ENCODE peak calls at places on chromosomes 3 and 15, in ten cellular contexts. J is GM23338; G is stomach; Y is esophagus squamous epithelium; P is psoas muscle; B is A549; A is SJSA1; T is neural progenitor cell; L is CD8-positive, alpha-beta memory T cell; E is Peyer's patch. D is an unnamed sample.

GRCh38 chr3:70550723-70551319 is 238.4 kb upstream of the MDFIC2 start:
- DNase-seq in J (peak; percentile 71), G (peak; percentile 80), Y (no peak), P (peak; percentile 75), B (no peak), A (peak; percentile 27), T (peak; percentile 60), L (peak; percentile 52), E (peak; percentile 69), D (peak; percentile 73)

GRCh38 chr15:90529369-90530249 is at the start of gene CRTC3:
- DNase-seq in J (peak; percentile 48), G (peak; percentile 50), Y (no peak), P (peak; percentile 73), B (peak; percentile 74), A (peak; percentile 51), T (peak; percentile 76), L (peak; percentile 38), E (peak; percentile 77), D (peak; percentile 53)

GRCh38 chr15:55695432-55695831 is 47.5 kb downstream of the PRTG start:
- DNase-seq in J (peak; percentile 15), G (no peak), Y (no peak), P (no peak), B (no peak), A (no peak), T (peak; percentile 58), L (no peak), E (no peak), D (no peak)

GRCh38 chr3:100057716-100058575 is 56.4 kb downstream of the FILIP1L start:
- DNase-seq in J (no peak), G (no peak), Y (no peak), P (no peak), B (no peak), A (no peak), T (no peak), L (no peak), E (no peak), D (no peak)

GRCh38 chr3:85110393-85110792 is 151.6 kb downstream of the CADM2 start:
- DNase-seq in J (no peak), G (no peak), Y (no peak), P (no peak), B (no peak), A (no peak), T (no peak), L (no peak), E (no peak), D (no peak)

GRCh38 chr15:51089699-51090098 is 5.0 kb downstream of the TNFAIP8L3 start:
- DNase-seq in J (no peak), G (no peak), Y (no peak), P (no peak), B (no peak), A (no peak), T (no peak), L (no peak), E (no peak), D (no peak)

GRCh38 chr3:447671-448070 is 251.1 kb downstream of the CHL1 start:
- DNase-seq in J (no peak), G (no peak), Y (no peak), P (no peak), B (no peak), A (no peak), T (no peak), L (no peak), E (no peak), D (no peak)

GRCh38 chr3:111498022-111498421 is 44.0 kb upstream of the CD96 start:
- DNase-seq in J (no peak), G (no peak), Y (no peak), P (no peak), B (no peak), A (no peak), T (no peak), L (no peak), E (no peak), D (no peak)

GRCh38 chr3:118527527-118528044 is 507.1 kb downstream of the IGSF11 start:
- DNase-seq in J (no peak), G (no peak), Y (no peak), P (no peak), B (no peak), A (no peak), T (no peak), L (no peak), E (no peak), D (no peak)

GRCh38 chr3:2452249-2452648 is 353.6 kb downstream of the CNTN4 start:
- DNase-seq in J (no peak), G (no peak), Y (no peak), P (no peak), B (no peak), A (no peak), T (no peak), L (no peak), E (no peak), D (no peak)

GRCh38 chr15:69991493-69991892 is 106.2 kb downstream of the TLE3 start:
- DNase-seq in J (peak; percentile 24), G (no peak), Y (no peak), P (no peak), B (no peak), A (no peak), T (peak; percentile 65), L (no peak), E (no peak), D (no peak)

GRCh38 chr3:71862374-71863145 is 77.6 kb upstream of the PROK2 start:
- DNase-seq in J (no peak), G (no peak), Y (no peak), P (no peak), B (no peak), A (no peak), T (no peak), L (no peak), E (no peak), D (no peak)

GRCh38 chr3:37944243-37944955 is 46.2 kb upstream of the VILL start:
- DNase-seq in J (no peak), G (no peak), Y (no peak), P (no peak), B (no peak), A (peak; percentile 35), T (no peak), L (no peak), E (no peak), D (no peak)

GRCh38 chr15:39194431-39194830 is 386.4 kb upstream of the THBS1 start:
- DNase-seq in J (no peak), G (no peak), Y (no peak), P (no peak), B (no peak), A (no peak), T (no peak), L (no peak), E (no peak), D (no peak)

GRCh38 chr3:182234881-182235280 is 523.2 kb downstream of the SOX2 start:
- DNase-seq in J (no peak), G (no peak), Y (no peak), P (no peak), B (no peak), A (no peak), T (no peak), L (no peak), E (no peak), D (no peak)

GRCh38 chr15:85445361-85445760 is 65.0 kb downstream of the AKAP13 start:
- DNase-seq in J (no peak), G (no peak), Y (no peak), P (no peak), B (no peak), A (no peak), T (no peak), L (no peak), E (no peak), D (no peak)
- H3K4me1 ChIP-seq in J (peaks cover 28% of the 10 kb centered on the region), G (peaks cover 16% of the 10 kb centered on the region), Y (peaks cover 45% of the 10 kb centered on the region), P (peaks cover 20% of the 10 kb centered on the region), B (peaks cover 38% of the 10 kb centered on the region), A (peaks cover 14% of the 10 kb centered on the region), T (peaks cover 40% of the 10 kb centered on the region), L (peaks cover 26% of the 10 kb centered on the region), E (no peaks in the 10 kb centered on the region), D (peaks cover 27% of the 10 kb centered on the region)

GRCh38 chr3:45552031-45552772 is 42.3 kb upstream of the LIMD1 start:
- DNase-seq in J (no peak), G (no peak), Y (no peak), P (no peak), B (no peak), A (peak; percentile 40), T (no peak), L (no peak), E (no peak), D (no peak)

GRCh38 chr3:45552773-45553371 is 41.7 kb upstream of the LIMD1 start:
- DNase-seq in J (no peak), G (no peak), Y (no peak), P (no peak), B (no peak), A (no peak), T (no peak), L (no peak), E (no peak), D (no peak)

GRCh38 chr3:45553469-45553974 is 41.0 kb upstream of the LIMD1 start:
- DNase-seq in J (no peak), G (peak; percentile 49), Y (no peak), P (peak; percentile 87), B (no peak), A (no peak), T (no peak), L (no peak), E (no peak), D (no peak)

GRCh38 chr3:45549961-45550360 is 44.6 kb upstream of the LIMD1 start:
- DNase-seq in J (no peak), G (peak; percentile 14), Y (no peak), P (no peak), B (no peak), A (no peak), T (no peak), L (no peak), E (no peak), D (no peak)

GRCh38 chr3:45551214-45552010 is 43.1 kb upstream of the LIMD1 start:
- DNase-seq in J (no peak), G (peak; percentile 33), Y (no peak), P (peak; percentile 87), B (no peak), A (peak; percentile 97), T (no peak), L (no peak), E (no peak), D (peak; percentile 38)
- H3K4me1 ChIP-seq in J (peaks cover 6% of the 10 kb centered on the region), G (peaks cover 37% of the 10 kb centered on the region), Y (peaks cover 75% of the 10 kb centered on the region), P (peaks cover 82% of the 10 kb centered on the region), B (peaks cover 43% of the 10 kb centered on the region), A (peaks cover 67% of the 10 kb centered on the region), T (no peaks in the 10 kb centered on the region), L (no peaks in the 10 kb centered on the region), E (no peaks in the 10 kb centered on the region), D (peaks cover 24% of the 10 kb centered on the region)

GRCh38 chr3:133394561-133395311 is 5.1 kb upstream of the BFSP2 start:
- DNase-seq in J (no peak), G (no peak), Y (no peak), P (no peak), B (no peak), A (peak; percentile 10), T (no peak), L (no peak), E (no peak), D (no peak)
- H3K4me1 ChIP-seq in J (no peaks in the 10 kb centered on the region), G (no peaks in the 10 kb centered on the region), Y (no peaks in the 10 kb centered on the region), P (peaks cover 5% of the 10 kb centered on the region), B (no peaks in the 10 kb centered on the region), A (peaks cover 20% of the 10 kb centered on the region), T (peaks cover 7% of the 10 kb centered on the region), L (no peaks in the 10 kb centered on the region), E (no peaks in the 10 kb centered on the region), D (peaks cover 9% of the 10 kb centered on the region)

DNA sequence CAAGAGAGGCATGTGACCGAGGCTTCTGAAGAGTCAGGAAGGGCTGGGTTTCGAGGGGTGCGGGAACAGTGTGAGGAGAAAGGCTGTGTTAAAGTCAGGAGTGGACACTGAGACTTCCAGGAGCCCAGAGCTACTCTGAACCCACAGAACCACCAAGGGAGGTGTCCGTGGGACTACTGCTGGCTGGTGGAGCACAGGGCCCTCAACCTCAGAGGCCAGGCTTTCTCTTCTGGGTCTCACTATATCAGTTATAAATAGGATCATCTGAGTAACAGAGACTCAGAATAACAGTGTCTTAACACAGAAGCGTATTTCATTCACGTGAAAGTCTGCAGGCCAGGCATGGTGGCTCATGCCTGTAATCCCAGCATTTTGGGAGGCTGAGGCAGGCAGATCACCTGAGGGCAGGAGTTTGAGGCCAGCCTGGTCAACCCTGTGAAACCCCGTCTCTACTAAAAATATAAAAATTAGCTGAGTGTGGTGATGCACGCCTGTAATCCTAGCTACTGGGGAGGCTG is 113.6 kb downstream of the TMEM266 start:
- DNase-seq in J (no peak), G (no peak), Y (no peak), P (no peak), B (no peak), A (no peak), T (no peak), L (no peak), E (no peak), D (no peak)
- H3K4me1 ChIP-seq in J (no peaks in the 10 kb centered on the region), G (no peaks in the 10 kb centered on the region), Y (peaks cover 30% of the 10 kb centered on the region), P (peaks cover 34% of the 10 kb centered on the region), B (peaks cover 11% of the 10 kb centered on the region), A (peaks cover 16% of the 10 kb centered on the region), T (peaks cover 3% of the 10 kb centered on the region), L (no peaks in the 10 kb centered on the region), E (no peaks in the 10 kb centered on the region), D (no peaks in the 10 kb centered on the region)

D was measured in body of pancreas.